ENCODE peak calls at places on chromosomes 4 and X, in four cellular contexts. V is K562, N is GM12878, O is H1. W is an unnamed sample.
A peak's percentile ranks its signal among the peaks of the same experiment; 100 is the strongest.

GRCh38 chr4:145299380-145300076 is 119.1 kb upstream of the OTUD4 start:
- DNase-seq in V (no peak), N (peak; percentile 89), O (no peak), W (peak; percentile 5)

GRCh38 chr4:144666539-144667175 is 20.7 kb downstream of the HHIP start:
- DNase-seq in V (no peak), N (no peak), O (no peak), W (no peak)

GRCh38 chr4:100949350-100949935 is 397.9 kb downstream of the PPP3CA start:
- DNase-seq in V (no peak), N (no peak), O (no peak), W (no peak)

GRCh38 chr4:112881842-112882241 is 167.6 kb upstream of the ANK2 start:
- DNase-seq in V (no peak), N (no peak), O (no peak), W (no peak)

GRCh38 chr4:43843501-43843900 is 605.1 kb downstream of the KCTD8 start:
- DNase-seq in V (no peak), N (no peak), O (no peak), W (peak; percentile 6)

GRCh38 chr4:146407669-146408084 is 114.1 kb downstream of the SLC10A7 start:
- DNase-seq in V (peak; percentile 66), N (no peak), O (no peak), W (no peak)

GRCh38 chr4:168893807-168894206 is 116.2 kb downstream of the CBR4 start:
- DNase-seq in V (no peak), N (no peak), O (no peak), W (no peak)

GRCh38 chrX:53695901-53696300 is 9.4 kb upstream of the HUWE1 start:
- DNase-seq in V (no peak), N (no peak), O (no peak), W (no peak)

GRCh38 chr4:87038837-87039715 is 104.3 kb downstream of the AFF1 start:
- DNase-seq in V (no peak), N (no peak), O (no peak), W (no peak)

GRCh38 chr4:135605096-135605495 is 1403.5 kb upstream of the PABPC4L start:
- DNase-seq in V (no peak), N (no peak), O (no peak), W (no peak)

GRCh38 chrX:110851780-110852179 is 56.2 kb upstream of the CHRDL1 start:
- DNase-seq in V (peak; percentile 5), N (no peak), O (no peak), W (no peak)

GRCh38 chr4:141565379-141566089 is 70.8 kb upstream of the IL15 start:
- DNase-seq in V (no peak), N (no peak), O (no peak), W (peak; percentile 1)

GRCh38 chrX:110992611-110993010 is 103.4 kb upstream of the PAK3 start:
- DNase-seq in V (peak; percentile 29), N (no peak), O (peak; percentile 21), W (peak; percentile 5)

DNA sequence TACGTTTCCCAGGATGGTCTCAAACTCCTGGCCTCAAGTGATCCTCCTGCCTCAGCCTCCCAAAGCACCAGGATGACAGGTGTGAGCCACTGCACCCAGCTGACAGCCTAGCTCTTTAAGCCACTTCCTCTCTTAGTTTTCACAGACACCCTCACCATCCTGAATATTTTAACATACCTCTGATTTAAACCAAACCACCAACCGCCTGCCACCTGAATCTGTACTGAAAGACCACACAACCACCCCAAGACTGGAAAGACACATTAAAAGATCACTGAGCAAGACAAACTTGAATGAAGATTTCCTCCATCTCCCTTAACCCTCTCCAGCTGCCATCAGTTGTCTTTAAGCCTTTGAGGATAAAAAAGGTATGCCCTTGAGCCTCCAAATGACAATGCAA is 110.6 kb downstream of the SH3KBP1 start:
- DNase-seq in V (no peak), N (no peak), O (no peak), W (no peak)
- TF ChIP-seq HDAC6 in V (no peak), N (no peak), O (no peak), W (no peak)

GRCh38 chr4:3361896-3362295 is 69.1 kb downstream of the RGS12 start:
- DNase-seq in V (no peak), N (no peak), O (no peak), W (no peak)
- TF ChIP-seq HDAC6 in V (no peak), N (no peak), O (no peak), W (no peak)

DNA sequence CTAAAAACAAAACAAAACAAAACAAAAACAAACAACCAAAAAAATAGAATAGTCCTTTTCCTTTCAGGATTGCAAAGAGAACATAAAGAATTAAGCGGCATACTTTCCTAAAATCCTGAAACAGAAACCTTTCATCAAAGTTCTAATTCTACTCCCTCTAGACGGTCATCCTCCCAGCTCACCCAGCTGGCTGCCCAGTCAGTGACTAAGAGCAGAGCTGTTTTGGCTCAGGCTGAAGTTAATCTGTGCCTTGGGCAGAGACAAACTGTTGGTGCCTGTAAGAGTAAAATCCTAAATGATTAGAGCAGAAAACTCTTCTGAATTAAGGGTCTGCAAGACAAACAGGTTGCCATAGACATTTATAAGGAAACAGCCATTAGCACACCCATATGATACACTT is 17.6 kb upstream of the WAS start:
- DNase-seq in V (no peak), N (no peak), O (no peak), W (no peak)
- TF ChIP-seq HDAC6 in V (no peak), N (no peak), O (no peak), W (no peak)

GRCh38 chr4:81052119-81053068 is 21.9 kb downstream of the BMP3 start:
- DNase-seq in V (peak; percentile 38), N (peak; percentile 91), O (peak; percentile 44), W (peak; percentile 51)
- TF ChIP-seq HDAC6 in V (no peak), N (no peak), O (no peak), W (no peak)

DNA sequence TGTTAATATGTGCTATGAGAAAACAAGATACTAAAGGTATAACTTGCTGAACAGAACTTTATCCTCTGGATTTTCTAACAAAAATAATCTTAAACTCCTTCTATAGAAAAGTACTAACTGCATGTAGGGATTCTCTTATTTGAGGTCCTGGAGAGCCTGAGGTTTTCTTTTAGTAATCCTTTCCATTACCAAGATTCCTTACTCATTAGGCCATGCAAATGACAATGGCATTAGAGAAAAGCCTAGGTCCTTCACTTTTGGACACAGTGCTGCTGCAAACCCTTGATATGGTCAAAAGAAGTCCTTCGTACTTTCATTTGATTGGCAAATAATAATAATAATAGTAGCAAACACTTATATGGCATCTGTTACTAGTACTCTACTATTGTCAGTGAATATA is 3.2 kb downstream of the MMRN1 start:
- DNase-seq in V (no peak), N (no peak), O (no peak), W (no peak)
- TF ChIP-seq HDAC6 in V (no peak), N (no peak), O (no peak), W (no peak)

DNA sequence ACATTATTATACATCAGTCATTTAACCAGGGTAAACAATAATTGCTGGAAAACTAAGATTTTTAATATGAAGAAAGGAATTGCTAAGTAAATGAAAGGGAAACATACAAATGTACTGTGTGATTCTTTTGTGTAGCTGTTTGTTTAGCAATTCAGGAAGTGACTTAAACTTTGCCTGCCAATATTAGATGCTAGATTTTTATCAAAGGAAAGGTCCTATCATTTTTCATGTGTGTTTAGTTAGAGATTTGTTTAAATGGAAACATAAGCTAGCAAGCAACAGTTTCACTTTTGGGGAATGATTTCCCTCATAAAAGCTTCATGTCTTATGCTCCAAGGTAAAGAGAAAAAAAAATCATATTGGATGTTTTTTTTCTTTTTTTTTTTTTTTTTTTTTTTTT is 95.1 kb upstream of the LIMCH1 start:
- DNase-seq in V (no peak), N (no peak), O (no peak), W (no peak)
- TF ChIP-seq HDAC6 in V (no peak), N (no peak), O (no peak), W (no peak)

GRCh38 chr4:149897784-149898183 is 82.1 kb upstream of the IQCM start:
- DNase-seq in V (peak; percentile 5), N (no peak), O (no peak), W (no peak)
- TF ChIP-seq HDAC6 in V (no peak), N (no peak), O (no peak), W (no peak)

DNA sequence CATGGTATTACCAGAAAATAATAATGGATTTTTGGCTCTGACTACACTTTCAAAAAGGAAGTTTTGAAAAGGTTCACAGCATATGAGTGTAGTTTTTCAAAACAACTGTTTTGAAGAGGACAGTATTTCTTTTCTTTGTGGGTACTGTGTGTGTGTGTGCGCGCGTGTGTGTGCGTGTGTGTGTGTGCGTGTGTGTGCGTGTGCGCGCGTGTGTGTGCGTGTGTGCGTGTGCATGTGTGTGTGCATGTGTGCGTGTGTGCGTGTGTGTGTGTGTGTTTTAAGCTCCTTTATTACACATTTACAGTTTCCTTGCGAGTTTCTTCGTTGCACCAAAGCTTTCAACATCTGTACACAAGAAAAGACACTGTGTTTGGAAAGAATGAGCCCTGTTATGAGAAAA is 755.4 kb downstream of the SH3BGRL start:
- DNase-seq in V (no peak), N (no peak), O (no peak), W (no peak)
- TF ChIP-seq HDAC6 in V (no peak), N (no peak), O (no peak), W (no peak)

DNA sequence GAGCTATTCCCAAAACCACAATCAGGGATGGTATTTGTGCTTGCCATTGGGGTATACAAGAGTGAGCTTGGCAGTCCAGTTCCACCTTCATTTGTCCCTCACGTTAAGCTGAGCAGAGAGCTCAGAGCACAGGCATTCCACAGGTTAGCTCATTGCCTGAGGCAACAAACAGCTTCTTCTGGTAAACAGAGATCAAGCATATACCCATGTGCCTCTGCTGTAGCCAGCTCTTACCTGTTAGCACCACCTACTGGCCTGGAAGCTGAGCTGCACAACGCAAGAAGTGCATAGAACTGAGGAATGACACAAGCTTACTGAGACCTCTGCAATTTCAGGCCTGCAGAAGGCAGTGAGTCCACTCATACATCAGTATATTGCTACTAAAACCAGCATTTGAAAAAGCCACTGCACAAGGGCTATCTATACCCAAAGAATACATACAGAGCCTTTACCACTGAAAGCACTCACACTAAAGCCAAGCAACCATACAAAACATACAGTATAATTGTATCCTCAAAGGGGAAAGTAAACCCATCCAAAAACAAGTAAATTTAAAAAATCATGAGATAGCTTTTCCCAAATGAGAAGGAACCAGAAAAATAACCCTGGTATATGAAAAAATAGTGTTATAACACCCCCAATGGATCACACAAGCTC is 258.3 kb upstream of the GABRA2 start:
- DNase-seq in V (no peak), N (no peak), O (peak; percentile 66), W (peak; percentile 37)
- TF ChIP-seq HDAC6 in V (no peak), N (no peak), O (no peak), W (no peak)

W was measured in HepG2.